ENCODE peak calls at places on chromosomes 11 and 22, in five cellular contexts. V is GM04503, R is HTR-8/SVneo, O is GM13977, Z is substantia nigra. X is an unnamed sample.

GRCh38 chr22:20463324-20464095 is 25.9 kb upstream of the SCARF2 start:
- DNase-seq in V (no peak), R (no peak), O (no peak), Z (no peak), X (no peak)

GRCh38 chr11:57458410-57459111 is 1.8 kb upstream of the RTN4RL2 start:
- DNase-seq in V (no peak), R (peak), O (no peak), Z (no peak), X (no peak)

GRCh38 chr22:49825944-49826602 is 1.6 kb downstream of the BRD1 start:
- DNase-seq in V (no peak), R (no peak), O (no peak), Z (no peak), X (no peak)

GRCh38 chr22:17233348-17234043 is 14.3 kb upstream of the ADA2 start:
- DNase-seq in V (no peak), R (no peak), O (no peak), Z (no peak), X (no peak)

GRCh38 chr11:70590356-70590991 is 192.1 kb downstream of the CTTN start:
- DNase-seq in V (no peak), R (no peak), O (no peak), Z (no peak), X (no peak)

GRCh38 chr22:29040385-29041275 is 21.0 kb downstream of the C22orf31 start:
- DNase-seq in V (peak), R (peak), O (peak), Z (peak), X (peak)

GRCh38 chr11:7480132-7480531 is 5.2 kb upstream of the OLFML1 start:
- DNase-seq in V (no peak), R (no peak), O (no peak), Z (no peak), X (peak)

GRCh38 chr11:44065161-44065571 is 904 bp upstream of the ACCS start:
- DNase-seq in V (no peak), R (no peak), O (no peak), Z (no peak), X (no peak)

GRCh38 chr11:125102544-125102943 is 8.9 kb downstream of the TMEM218 start:
- DNase-seq in V (no peak), R (no peak), O (peak), Z (no peak), X (no peak)

GRCh38 chr11:57205046-57205671 is 23.4 kb downstream of the LRRC55 start:
- DNase-seq in V (peak), R (no peak), O (no peak), Z (peak), X (peak)

GRCh38 chr11:10885703-10886363 is 28.0 kb upstream of the ZBED5 start:
- DNase-seq in V (no peak), R (no peak), O (no peak), Z (no peak), X (no peak)

GRCh38 chr11:617248-617911 is 1.6 kb upstream of the IRF7 start:
- DNase-seq in V (no peak), R (no peak), O (no peak), Z (no peak), X (no peak)

GRCh38 chr22:23878219-23878618 is 16.0 kb upstream of the MIF start:
- DNase-seq in V (no peak), R (no peak), O (no peak), Z (peak), X (no peak)

GRCh38 chr22:40212126-40212525 is 34.4 kb downstream of the TNRC6B start:
- DNase-seq in V (no peak), R (no peak), O (no peak), Z (no peak), X (no peak)

GRCh38 chr11:9251306-9251705 is 13.8 kb downstream of the DENND5A start:
- DNase-seq in V (no peak), R (peak), O (no peak), Z (no peak), X (no peak)

GRCh38 chr11:43580735-43581369 is 99.7 kb upstream of the HSD17B12 start:
- DNase-seq in V (no peak), R (no peak), O (peak), Z (no peak), X (no peak)

GRCh38 chr11:127640822-127641485 is 640.4 kb upstream of the KIRREL3 start:
- DNase-seq in V (no peak), R (no peak), O (no peak), Z (no peak), X (no peak)

GRCh38 chr11:128735935-128736610 is 42.2 kb downstream of the FLI1 start:
- DNase-seq in V (no peak), R (no peak), O (peak), Z (no peak), X (no peak)

GRCh38 chr11:17004486-17005148 is 9.6 kb downstream of the PLEKHA7 start:
- DNase-seq in V (no peak), R (no peak), O (no peak), Z (no peak), X (no peak)

GRCh38 chr11:122487669-122488068 is 167.9 kb upstream of the UBASH3B start:
- DNase-seq in V (no peak), R (no peak), O (no peak), Z (no peak), X (no peak)

GRCh38 chr22:28943501-28943879 is 60.1 kb downstream of the ZNRF3 start:
- DNase-seq in V (no peak), R (no peak), O (no peak), Z (no peak), X (no peak)

GRCh38 chr11:1003159-1003558 is 33.4 kb downstream of the MUC6 start:
- DNase-seq in V (no peak), R (no peak), O (no peak), Z (no peak), X (no peak)

GRCh38 chr11:94077568-94078293 is 50.9 kb upstream of the PANX1 start:
- DNase-seq in V (no peak), R (no peak), O (no peak), Z (no peak), X (no peak)

GRCh38 chr11:59866397-59866796 is at the start of gene TCN1:
- DNase-seq in V (no peak), R (no peak), O (no peak), Z (no peak), X (no peak)

GRCh38 chr11:130894322-130895025 is 21.8 kb downstream of the SNX19 start:
- DNase-seq in V (no peak), R (no peak), O (peak), Z (peak), X (no peak)

GRCh38 chr11:24705474-24705873 is 208.6 kb downstream of the LUZP2 start:
- DNase-seq in V (no peak), R (no peak), O (no peak), Z (no peak), X (no peak)

GRCh38 chr11:112588252-112588668 is 327.6 kb upstream of the PLET1 start:
- DNase-seq in V (peak), R (peak), O (peak), Z (peak), X (peak)

X was measured in AG09319.